ENCODE peak calls at places on chromosomes 4 and X, in six cellular contexts. B, C, M, K, F and O are unnamed samples.

GRCh38 chr4:183107891-183108459 is 8.9 kb downstream of the WWC2 start:
- DNase-seq in B (no peak), C (no peak), M (no peak), K (no peak), F (no peak), O (no peak)

GRCh38 chr4:151665022-151665421 is 95.8 kb downstream of the GATB start:
- DNase-seq in B (no peak), C (no peak), M (no peak), K (no peak), F (no peak), O (no peak)

GRCh38 chr4:76753814-76754213 is 144.1 kb downstream of the SOWAHB start:
- DNase-seq in B (peak; percentile 38), C (no peak), M (no peak), K (no peak), F (peak; percentile 91), O (peak; percentile 78)

GRCh38 chr4:104942990-104943758 is 203.5 kb upstream of the TET2 start:
- DNase-seq in B (no peak), C (no peak), M (no peak), K (peak; percentile 30), F (no peak), O (no peak)

GRCh38 chrX:15073313-15073712 is 196.6 kb downstream of the ASB9 start:
- DNase-seq in B (no peak), C (no peak), M (no peak), K (no peak), F (no peak), O (peak; percentile 28)

GRCh38 chr4:92121099-92121498 is 182.7 kb upstream of the GRID2 start:
- DNase-seq in B (no peak), C (no peak), M (no peak), K (no peak), F (no peak), O (no peak)

GRCh38 chr4:8260656-8261111 is 8.9 kb upstream of the HTRA3 start:
- DNase-seq in B (peak; percentile 29), C (no peak), M (no peak), K (no peak), F (peak; percentile 88), O (peak; percentile 56)

GRCh38 chr4:88215351-88215750 is 56.9 kb upstream of the ABCG2 start:
- DNase-seq in B (no peak), C (no peak), M (no peak), K (no peak), F (peak; percentile 7), O (peak; percentile 21)

GRCh38 chr4:10011885-10012284 is 9.4 kb downstream of the SLC2A9 start:
- DNase-seq in B (no peak), C (no peak), M (no peak), K (no peak), F (no peak), O (no peak)

GRCh38 chr4:103092245-103092644 is 7.4 kb downstream of the BDH2 start:
- DNase-seq in B (no peak), C (no peak), M (no peak), K (no peak), F (peak; percentile 35), O (no peak)

GRCh38 chr4:148649669-148650331 is 207.6 kb upstream of the NR3C2 start:
- DNase-seq in B (no peak), C (no peak), M (no peak), K (no peak), F (peak; percentile 26), O (no peak)

GRCh38 chrX:104502460-104502859 is 63.5 kb upstream of the IL1RAPL2 start:
- DNase-seq in B (no peak), C (no peak), M (no peak), K (no peak), F (no peak), O (no peak)

GRCh38 chr4:138406881-138407280 is 164.7 kb upstream of the SLC7A11 start:
- DNase-seq in B (no peak), C (no peak), M (no peak), K (no peak), F (peak; percentile 30), O (no peak)

GRCh38 chr4:168796362-168797106 is 213.5 kb downstream of the CBR4 start:
- DNase-seq in B (peak; percentile 94), C (no peak), M (no peak), K (no peak), F (peak; percentile 60), O (peak; percentile 43)